ENCODE peak calls at places on chromosomes 5 and 9, in eight cellular contexts. X is HepG2, C is A549, S is sigmoid colon, O is esophagus muscularis mucosa, Q is suprapubic skin, W is tibial nerve, L is ovary. J is an unnamed sample.

GRCh38 chr5:181207214-181207959 is 2.4 kb upstream of the TRIM7 start:
- DNase-seq in X (peak; percentile 82), C (peak; percentile 60), S (peak; percentile 90), O (no peak), Q (no peak), W (peak; percentile 87), L (peak; percentile 87), J (peak; percentile 80)

GRCh38 chr9:13083973-13084528 is 195.4 kb downstream of the MPDZ start:
- DNase-seq in X (no peak), C (no peak), S (no peak), O (no peak), Q (no peak), W (no peak), L (no peak), J (no peak)

GRCh38 chr9:128251701-128252100 is 24.1 kb downstream of the GOLGA2 start:
- DNase-seq in X (no peak), C (no peak), S (no peak), O (no peak), Q (no peak), W (no peak), L (no peak), J (no peak)

GRCh38 chr5:159156839-159157238 is 52.5 kb downstream of the RNF145 start:
- DNase-seq in X (peak; percentile 64), C (peak; percentile 73), S (no peak), O (no peak), Q (no peak), W (peak; percentile 79), L (no peak), J (peak; percentile 10)

GRCh38 chr5:177035982-177036381 is 13.5 kb downstream of the ZNF346 start:
- DNase-seq in X (no peak), C (no peak), S (no peak), O (no peak), Q (no peak), W (no peak), L (no peak), J (no peak)

GRCh38 chr5:154251529-154251928 is 61.0 kb downstream of the GALNT10 start:
- DNase-seq in X (no peak), C (no peak), S (no peak), O (no peak), Q (no peak), W (no peak), L (no peak), J (no peak)

GRCh38 chr9:25716220-25716872 is 38.1 kb upstream of the TUSC1 start:
- DNase-seq in X (peak; percentile 6), C (peak; percentile 5), S (no peak), O (no peak), Q (no peak), W (peak; percentile 4), L (no peak), J (peak; percentile 15)

GRCh38 chr5:55966284-55966683 is 28.5 kb downstream of the IL6ST start:
- DNase-seq in X (no peak), C (no peak), S (no peak), O (no peak), Q (no peak), W (no peak), L (no peak), J (no peak)

GRCh38 chr9:20356392-20357206 is 265.7 kb downstream of the MLLT3 start:
- DNase-seq in X (peak; percentile 64), C (peak; percentile 66), S (peak; percentile 81), O (no peak), Q (no peak), W (peak; percentile 59), L (peak; percentile 66), J (peak; percentile 74)

GRCh38 chr9:33159058-33159759 is 7.9 kb downstream of the B4GALT1 start:
- DNase-seq in X (no peak), C (no peak), S (peak; percentile 87), O (no peak), Q (peak; percentile 86), W (peak; percentile 77), L (peak; percentile 86), J (peak; percentile 86)

GRCh38 chr9:70042461-70043215 is 1.0 kb upstream of the MAMDC2 start:
- DNase-seq in X (no peak), C (no peak), S (peak; percentile 61), O (peak; percentile 77), Q (no peak), W (no peak), L (no peak), J (no peak)

GRCh38 chr9:130996672-130997394 is 12.1 kb upstream of the LAMC3 start:
- DNase-seq in X (no peak), C (no peak), S (no peak), O (no peak), Q (no peak), W (no peak), L (no peak), J (no peak)

GRCh38 chr9:110029815-110030480 is 178.0 kb downstream of the C9orf152 start:
- DNase-seq in X (no peak), C (no peak), S (no peak), O (no peak), Q (no peak), W (no peak), L (no peak), J (no peak)

GRCh38 chr9:97419315-97419867 is 7.5 kb downstream of the TDRD7 start:
- DNase-seq in X (peak; percentile 42), C (no peak), S (no peak), O (peak; percentile 17), Q (no peak), W (no peak), L (no peak), J (no peak)

GRCh38 chr9:116149844-116150243 is 3.7 kb upstream of the PAPPA start:
- DNase-seq in X (no peak), C (no peak), S (no peak), O (no peak), Q (no peak), W (no peak), L (peak; percentile 38), J (peak; percentile 17)

GRCh38 chr5:40221796-40222195 is 457.9 kb upstream of the PTGER4 start:
- DNase-seq in X (no peak), C (no peak), S (no peak), O (no peak), Q (no peak), W (no peak), L (no peak), J (no peak)

GRCh38 chr5:40224421-40224820 is 455.3 kb upstream of the PTGER4 start:
- DNase-seq in X (no peak), C (no peak), S (no peak), O (no peak), Q (no peak), W (no peak), L (no peak), J (no peak)

GRCh38 chr5:40226906-40227305 is 452.8 kb upstream of the PTGER4 start:
- DNase-seq in X (no peak), C (no peak), S (no peak), O (no peak), Q (no peak), W (no peak), L (no peak), J (no peak)

GRCh38 chr5:40221255-40221654 is 458.5 kb upstream of the PTGER4 start:
- DNase-seq in X (no peak), C (no peak), S (no peak), O (no peak), Q (no peak), W (no peak), L (no peak), J (no peak)

GRCh38 chr5:40223884-40224402 is 455.8 kb upstream of the PTGER4 start:
- DNase-seq in X (no peak), C (no peak), S (no peak), O (no peak), Q (no peak), W (no peak), L (no peak), J (no peak)
- TF ChIP-seq EP300 in X (no peak), C (no peak), S (no peak), O (no peak), Q (no peak), W (no peak), L (no peak), J (no peak)

GRCh38 chr5:150912312-150912814 is 7.6 kb upstream of the ZNF300 start:
- DNase-seq in X (no peak), C (no peak), S (no peak), O (no peak), Q (no peak), W (no peak), L (no peak), J (no peak)
- H3K9me3 ChIP-seq in X (peaks cover 59% of the 10 kb centered on the region), C (peaks cover 39% of the 10 kb centered on the region), S (peaks cover 16% of the 10 kb centered on the region), O (no peaks in the 10 kb centered on the region), Q (peaks cover 34% of the 10 kb centered on the region), W (no peaks in the 10 kb centered on the region), L (no peaks in the 10 kb centered on the region), J (peaks cover 48% of the 10 kb centered on the region)

GRCh38 chr9:2701070-2701469 is 16.2 kb upstream of the KCNV2 start:
- DNase-seq in X (no peak), C (no peak), S (no peak), O (no peak), Q (no peak), W (no peak), L (no peak), J (no peak)
- TF ChIP-seq EP300 in X (no peak), C (no peak), S (no peak), O (no peak), Q (no peak), W (no peak), L (no peak), J (no peak)

GRCh38 chr9:5650356-5651105 is 21.6 kb downstream of the RIC1 start:
- DNase-seq in X (no peak), C (no peak), S (no peak), O (no peak), Q (no peak), W (no peak), L (no peak), J (no peak)
- H3K9me3 ChIP-seq in X (peaks cover 16% of the 10 kb centered on the region), C (peaks cover 19% of the 10 kb centered on the region), S (no peaks in the 10 kb centered on the region), O (no peaks in the 10 kb centered on the region), Q (peaks cover 18% of the 10 kb centered on the region), W (no peaks in the 10 kb centered on the region), L (no peaks in the 10 kb centered on the region), J (peaks cover 19% of the 10 kb centered on the region)

GRCh38 chr5:132073231-132074013 is at the start of gene CSF2:
- DNase-seq in X (peak; percentile 45), C (no peak), S (no peak), O (no peak), Q (no peak), W (no peak), L (no peak), J (no peak)
- TF ChIP-seq EP300 in X (no peak), C (no peak), S (no peak), O (no peak), Q (no peak), W (no peak), L (no peak), J (no peak)

GRCh38 chr9:137645211-137645610 is 26.4 kb downstream of the EHMT1 start:
- DNase-seq in X (no peak), C (no peak), S (no peak), O (no peak), Q (no peak), W (no peak), L (no peak), J (no peak)

GRCh38 chr9:137648396-137648795 is 29.6 kb downstream of the EHMT1 start:
- DNase-seq in X (no peak), C (no peak), S (no peak), O (no peak), Q (no peak), W (no peak), L (no peak), J (no peak)

GRCh38 chr9:137643921-137644320 is 25.1 kb downstream of the EHMT1 start:
- DNase-seq in X (no peak), C (no peak), S (no peak), O (no peak), Q (no peak), W (no peak), L (peak; percentile 24), J (no peak)

GRCh38 chr9:137647096-137647709 is 28.4 kb downstream of the EHMT1 start:
- DNase-seq in X (no peak), C (no peak), S (no peak), O (no peak), Q (no peak), W (no peak), L (peak; percentile 13), J (no peak)

GRCh38 chr9:137646341-137646740 is 27.5 kb downstream of the EHMT1 start:
- DNase-seq in X (no peak), C (no peak), S (no peak), O (no peak), Q (no peak), W (no peak), L (peak; percentile 7), J (no peak)
- H3K9me3 ChIP-seq in X (no peaks in the 10 kb centered on the region), C (no peaks in the 10 kb centered on the region), S (no peaks in the 10 kb centered on the region), O (no peaks in the 10 kb centered on the region), Q (no peaks in the 10 kb centered on the region), W (no peaks in the 10 kb centered on the region), L (no peaks in the 10 kb centered on the region), J (no peaks in the 10 kb centered on the region)

J was measured in transverse colon.